ENCODE peak calls at places on chromosome 2, in eight cellular contexts. E, K, N, O, S, Z, M and Y are unnamed samples.

GRCh38 chr2:134233733-134234135 is 20.1 kb upstream of the MGAT5 start:
- DNase-seq in E (no peak), K (no peak), N (no peak), O (no peak), S (no peak), Z (no peak), M (no peak), Y (no peak)

GRCh38 chr2:32942728-32943485 is 3.8 kb upstream of the LTBP1 start:
- DNase-seq in E (no peak), K (no peak), N (no peak), O (no peak), S (no peak), Z (no peak), M (no peak), Y (no peak)

GRCh38 chr2:72138921-72139381 is 8.7 kb downstream of the CYP26B1 start:
- DNase-seq in E (no peak), K (no peak), N (no peak), O (no peak), S (peak; percentile 4), Z (no peak), M (no peak), Y (no peak)

GRCh38 chr2:216802516-216803265 is 57.2 kb downstream of the TNP1 start:
- DNase-seq in E (no peak), K (no peak), N (no peak), O (no peak), S (no peak), Z (no peak), M (no peak), Y (no peak)

GRCh38 chr2:65370387-65371093 is 61.9 kb downstream of the SPRED2 start:
- DNase-seq in E (no peak), K (peak; percentile 25), N (no peak), O (peak; percentile 24), S (no peak), Z (peak; percentile 93), M (no peak), Y (no peak)

GRCh38 chr2:209463226-209463625 is 39.4 kb downstream of the MAP2 start:
- DNase-seq in E (no peak), K (no peak), N (peak; percentile 10), O (peak; percentile 4), S (no peak), Z (no peak), M (no peak), Y (no peak)

GRCh38 chr2:138395565-138396306 is 105.8 kb upstream of the SPOPL start:
- DNase-seq in E (no peak), K (no peak), N (no peak), O (peak; percentile 21), S (no peak), Z (no peak), M (peak; percentile 42), Y (no peak)

GRCh38 chr2:202718614-202719013 is 83.8 kb downstream of the FAM117B start:
- DNase-seq in E (no peak), K (no peak), N (no peak), O (no peak), S (no peak), Z (peak; percentile 43), M (peak; percentile 72), Y (no peak)

GRCh38 chr2:68357608-68358337 is 7.3 kb upstream of the PLEK start:
- DNase-seq in E (peak; percentile 15), K (peak; percentile 61), N (peak; percentile 69), O (peak; percentile 48), S (peak; percentile 57), Z (peak; percentile 52), M (peak; percentile 58), Y (peak; percentile 22)

GRCh38 chr2:238496756-238497609 is 70.3 kb downstream of the ASB1 start:
- DNase-seq in E (no peak), K (no peak), N (no peak), O (no peak), S (no peak), Z (no peak), M (no peak), Y (no peak)

GRCh38 chr2:163600801-163601200 is 135.0 kb downstream of the FIGN start:
- DNase-seq in E (no peak), K (no peak), N (no peak), O (no peak), S (no peak), Z (no peak), M (no peak), Y (no peak)

GRCh38 chr2:241214766-241215165 is 26.3 kb downstream of the ANO7 start:
- DNase-seq in E (peak; percentile 30), K (no peak), N (no peak), O (no peak), S (no peak), Z (no peak), M (no peak), Y (no peak)

GRCh38 chr2:62221141-62221540 is 25.2 kb downstream of the B3GNT2 start:
- DNase-seq in E (no peak), K (no peak), N (no peak), O (no peak), S (no peak), Z (peak; percentile 32), M (peak; percentile 30), Y (no peak)

GRCh38 chr2:100887713-100888112 is 67.8 kb downstream of the NPAS2 start:
- DNase-seq in E (no peak), K (peak; percentile 46), N (no peak), O (no peak), S (no peak), Z (no peak), M (no peak), Y (no peak)

GRCh38 chr2:203040966-203041521 is 26.4 kb downstream of the NBEAL1 start:
- DNase-seq in E (no peak), K (no peak), N (no peak), O (no peak), S (no peak), Z (peak; percentile 69), M (no peak), Y (no peak)

GRCh38 chr2:73292316-73292905 is 937 bp downstream of the EGR4 start:
- DNase-seq in E (no peak), K (no peak), N (no peak), O (no peak), S (no peak), Z (no peak), M (no peak), Y (peak; percentile 20)

GRCh38 chr2:11356760-11357159 is 12.3 kb upstream of the ROCK2 start:
- DNase-seq in E (no peak), K (no peak), N (no peak), O (no peak), S (no peak), Z (no peak), M (no peak), Y (no peak)

DNA sequence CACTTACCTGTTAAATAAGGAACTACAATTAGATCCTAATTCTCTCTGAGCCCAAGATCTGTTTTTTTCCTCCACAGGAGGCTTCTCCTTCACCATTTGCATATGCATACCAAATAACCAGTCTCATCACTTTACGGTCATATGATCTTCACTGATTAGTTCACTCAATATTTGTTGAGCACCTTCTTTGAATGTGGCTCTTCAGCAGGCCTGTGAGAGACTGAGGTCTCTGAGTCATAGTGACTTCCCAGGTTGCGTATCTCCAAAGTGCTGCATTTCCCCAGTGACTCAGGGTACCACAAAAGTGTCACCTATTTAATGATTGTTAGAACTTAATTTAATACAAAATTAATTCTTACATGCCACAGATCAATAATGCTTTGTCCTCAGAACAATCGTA is 108.8 kb upstream of the TRIB2 start:
- DNase-seq in E (no peak), K (no peak), N (no peak), O (no peak), S (no peak), Z (no peak), M (peak; percentile 46), Y (peak; percentile 27)
- TF ChIP-seq CTCF in E (no peak), K (no peak), N (no peak), O (no peak), S (no peak), Z (no peak), M (no peak), Y (no peak)

GRCh38 chr2:197453123-197453913 is at the start of gene COQ10B:
- DNase-seq in E (peak; percentile 99), K (peak; percentile 100), N (peak; percentile 100), O (peak; percentile 99), S (peak; percentile 97), Z (peak; percentile 100), M (peak; percentile 100), Y (peak; percentile 99)
- TF ChIP-seq CTCF in E (peak; percentile 7), K (peak; percentile 52), N (peak; percentile 34), O (peak; percentile 70), S (no peak), Z (peak; percentile 73), M (peak; percentile 37), Y (no peak)

DNA sequence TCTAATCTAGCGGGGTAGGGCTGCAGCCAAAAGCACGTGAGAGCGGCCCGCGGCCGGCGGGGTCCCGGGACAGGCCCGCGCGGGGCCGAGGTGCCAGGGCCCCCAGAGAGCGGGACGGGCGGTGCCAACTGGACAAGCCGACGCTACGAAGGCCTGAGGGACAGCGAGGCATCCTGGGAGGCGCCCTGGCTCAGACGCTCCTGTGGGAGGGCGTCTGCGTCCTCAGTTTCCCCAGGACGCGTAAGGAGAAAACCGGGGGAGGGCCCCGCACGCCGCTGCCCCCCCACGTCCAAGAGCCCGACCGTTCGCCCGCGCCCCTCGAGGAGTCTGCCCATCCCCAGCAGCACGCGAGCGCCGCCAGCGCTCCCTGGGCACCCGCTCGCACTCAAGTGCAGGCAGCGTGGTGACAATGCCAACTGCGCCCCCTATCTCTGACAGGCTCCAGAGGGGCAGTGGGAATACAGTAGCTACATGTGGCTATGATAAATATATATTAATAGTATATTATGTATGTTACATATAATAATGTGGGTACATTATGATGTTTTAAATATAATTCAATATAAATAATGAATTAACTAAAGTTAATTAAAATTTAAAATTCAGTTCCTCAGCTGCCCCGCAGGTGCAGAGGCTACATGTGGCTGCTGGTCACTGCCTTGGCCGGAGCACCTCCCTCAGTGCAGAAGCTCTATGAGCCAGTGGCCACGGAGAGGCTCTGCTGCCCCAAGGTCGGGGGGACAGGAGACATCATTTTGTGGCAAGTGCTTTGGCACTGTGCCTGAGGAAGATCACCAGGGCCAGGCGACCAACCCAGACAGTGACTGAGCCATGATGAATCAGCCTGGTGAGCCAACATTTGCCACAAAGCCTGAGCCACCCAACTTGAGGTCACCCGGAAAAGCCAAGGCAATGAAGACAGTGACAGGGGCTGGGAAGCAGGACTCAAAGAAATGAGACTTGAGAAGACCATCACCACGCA is 5.5 kb upstream of the SFT2D3 start:
- DNase-seq in E (peak; percentile 53), K (peak; percentile 61), N (peak; percentile 88), O (peak; percentile 80), S (peak; percentile 59), Z (no peak), M (peak; percentile 40), Y (peak; percentile 78)
- TF ChIP-seq CTCF in E (peak; percentile 13), K (peak; percentile 52), N (peak; percentile 66), O (peak; percentile 82), S (peak; percentile 23), Z (no peak), M (peak; percentile 50), Y (peak; percentile 75)

DNA sequence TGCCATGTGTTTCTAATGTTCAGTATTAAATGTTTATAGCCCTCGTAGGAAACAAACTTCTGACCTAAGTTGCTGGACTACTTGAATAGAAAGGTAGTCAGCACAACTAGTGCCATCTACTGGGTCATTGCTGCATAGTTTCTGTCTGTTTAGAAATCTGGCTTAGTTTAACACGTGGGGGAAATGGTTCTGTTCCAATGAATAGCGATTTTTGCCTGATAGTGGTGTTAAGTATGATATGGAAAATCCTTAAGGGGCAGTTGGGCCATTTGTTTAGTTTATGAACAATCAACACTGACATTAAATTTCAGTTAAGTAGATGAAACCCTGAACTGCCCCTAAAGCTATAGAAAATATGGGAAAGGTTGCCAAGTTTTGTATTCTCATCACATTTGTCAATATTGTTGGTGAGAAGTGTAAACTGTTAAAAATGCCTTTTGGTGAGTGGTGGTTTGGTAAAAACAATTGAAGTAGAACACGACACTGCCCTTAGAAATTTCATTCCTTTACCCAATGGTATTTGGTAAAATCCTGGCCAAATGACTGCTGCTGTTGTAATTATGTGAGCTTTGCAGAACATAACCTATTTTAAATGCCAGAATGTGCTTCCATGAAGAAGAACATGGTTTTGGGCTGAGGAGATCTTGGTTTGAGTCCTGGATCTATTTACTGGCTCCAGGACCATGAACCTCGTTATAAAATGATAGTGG is 13.2 kb downstream of the NABP1 start:
- DNase-seq in E (no peak), K (peak; percentile 80), N (peak; percentile 64), O (peak; percentile 62), S (peak; percentile 55), Z (peak; percentile 81), M (peak; percentile 87), Y (peak; percentile 72)
- TF ChIP-seq CTCF in E (peak; percentile 59), K (peak; percentile 88), N (peak; percentile 84), O (peak; percentile 85), S (peak; percentile 24), Z (peak; percentile 89), M (peak; percentile 80), Y (peak; percentile 60)